ENCODE peak calls at places on chromosomes 2 and 18, in five cellular contexts. K is neuronal stem cell, F is mesendoderm, L is mesenchymal stem cell, E is H1. V is an unnamed sample.

GRCh38 chr2:7034313-7034712 is 117.1 kb downstream of the RNF144A start:
- DNase-seq in L (no peak), F (peak), K (no peak), E (no peak), V (no peak)

GRCh38 chr18:72940509-72940908 is 72.7 kb upstream of the NETO1 start:
- DNase-seq in E (no peak), K (no peak), L (no peak), F (no peak), V (no peak)

GRCh38 chr2:217325251-217325650 is 465.4 kb upstream of the TNP1 start:
- DNase-seq in F (no peak), K (no peak), L (no peak), E (no peak), V (no peak)

GRCh38 chr2:195563857-195564512 is 93.0 kb upstream of the SLC39A10 start:
- DNase-seq in K (no peak), E (no peak), L (peak), F (no peak), V (peak)

GRCh38 chr2:167411367-167411766 is 523.1 kb downstream of the XIRP2 start:
- DNase-seq in L (no peak), E (no peak), K (no peak), F (no peak), V (no peak)

GRCh38 chr2:80852808-80853139 is 548.2 kb upstream of the LRRTM1 start:
- DNase-seq in F (peak), E (no peak), L (no peak), K (peak), V (no peak)

GRCh38 chr2:65046633-65047407 is 9.4 kb upstream of the CEP68 start:
- DNase-seq in L (no peak), F (no peak), K (no peak), E (no peak), V (no peak)

GRCh38 chr2:55370208-55370607 is 49.4 kb downstream of the CCDC88A start:
- DNase-seq in K (no peak), L (no peak), F (no peak), E (no peak), V (no peak)

GRCh38 chr18:77099501-77100370 is 32.8 kb downstream of the MBP start:
- DNase-seq in L (no peak), E (no peak), F (peak), K (no peak), V (no peak)

GRCh38 chr18:69250305-69251151 is 150.2 kb upstream of the DOK6 start:
- DNase-seq in F (no peak), E (no peak), K (no peak), L (no peak), V (peak)

GRCh38 chr18:39313992-39314391 is 1748.4 kb upstream of the CELF4 start:
- DNase-seq in K (no peak), E (no peak), F (no peak), L (no peak), V (no peak)

GRCh38 chr2:235235977-235236767 is 257.7 kb upstream of the AGAP1 start:
- DNase-seq in F (no peak), K (no peak), L (no peak), E (no peak), V (no peak)

GRCh38 chr2:5472673-5473072 is 219.5 kb upstream of the SOX11 start:
- DNase-seq in F (no peak), E (no peak), L (no peak), K (no peak), V (no peak)

GRCh38 chr2:16476866-16477265 is 188.8 kb downstream of the CYRIA start:
- DNase-seq in E (no peak), L (no peak), K (no peak), F (no peak), V (no peak)

GRCh38 chr2:223523541-223523940 is 78.6 kb downstream of the SCG2 start:
- DNase-seq in E (no peak), F (no peak), K (no peak), L (peak), V (peak)

GRCh38 chr18:26685438-26686173 is 137.3 kb upstream of the KCTD1 start:
- DNase-seq in F (peak), L (no peak), E (no peak), K (peak), V (no peak)

GRCh38 chr2:121699421-121700328 is 37.0 kb downstream of the NIFK start:
- DNase-seq in E (no peak), F (peak), K (no peak), L (peak), V (peak)

GRCh38 chr2:24345937-24346336 is 14.4 kb downstream of the ITSN2 start:
- DNase-seq in K (no peak), L (no peak), E (no peak), F (no peak), V (peak)
- H3K4me3 ChIP-seq in K (no peak), L (no peak), E (no peak), F (no peak), V (no peak)

DNA sequence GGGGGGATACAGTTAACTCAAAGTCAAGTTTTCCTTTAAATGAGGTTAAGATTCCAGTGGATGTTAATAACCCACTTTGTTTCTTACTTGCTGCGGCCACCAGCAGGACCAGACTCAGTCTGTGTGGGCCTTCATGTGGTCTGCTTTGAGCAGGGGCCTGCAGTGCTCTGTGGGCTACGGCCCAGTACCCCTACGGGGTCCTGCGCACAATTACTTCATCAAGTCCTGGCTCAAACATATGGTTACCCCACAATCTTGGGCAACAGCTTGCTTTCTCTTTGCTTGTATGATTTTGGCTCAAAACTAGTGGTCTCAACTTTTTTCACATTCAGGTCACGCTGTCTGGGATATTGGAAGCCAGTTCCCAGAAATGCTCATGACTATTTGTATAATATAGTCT is 64.2 kb downstream of the PTPN2 start:
- DNase-seq in E (no peak), K (no peak), F (no peak), L (no peak), V (no peak)
- H2BK15ac ChIP-seq in E (no peak), K (no peak), F (no peak), L (no peak), V (no peak)

GRCh38 chr2:113128386-113128664 is 927 bp downstream of the IL1RN start:
- DNase-seq in F (no peak), K (no peak), E (no peak), L (no peak), V (no peak)
- H3K4me3 ChIP-seq in F (no peak), K (no peak), E (no peak), L (no peak), V (no peak)

GRCh38 chr2:104746790-104747320 is 107.1 kb upstream of the POU3F3 start:
- DNase-seq in L (no peak), E (no peak), F (no peak), K (no peak), V (no peak)
- H2BK15ac ChIP-seq in L (no peak), E (no peak), F (no peak), K (no peak), V (no peak)

DNA sequence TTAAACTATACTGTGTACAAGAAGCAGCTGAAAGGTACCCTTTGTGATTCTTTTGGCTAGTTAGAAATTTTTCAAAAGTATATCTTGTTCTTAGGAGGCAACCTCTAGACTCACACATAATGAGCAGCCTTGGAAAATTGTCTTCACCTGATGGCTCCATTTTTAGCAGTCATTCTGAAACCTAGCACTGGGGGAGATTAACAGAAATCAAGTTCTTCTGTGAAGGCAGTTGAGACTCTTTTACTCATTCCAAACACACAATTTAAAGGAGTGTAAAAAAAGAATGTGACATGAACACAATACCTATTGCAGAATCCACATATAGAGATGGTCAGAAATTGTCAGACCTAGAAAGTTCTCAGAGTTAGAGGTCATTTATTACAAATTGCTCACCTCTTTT is 197.7 kb downstream of the UBE2E3 start:
- DNase-seq in E (no peak), L (no peak), K (no peak), F (no peak), V (no peak)
- H3K4me3 ChIP-seq in E (no peak), L (no peak), K (no peak), F (no peak), V (no peak)

GRCh38 chr2:157181234-157181633 is 76.3 kb upstream of the GALNT5 start:
- DNase-seq in E (no peak), K (no peak), F (no peak), L (no peak), V (peak)

GRCh38 chr2:157179706-157180105 is 77.8 kb upstream of the GALNT5 start:
- DNase-seq in L (no peak), F (no peak), E (no peak), K (no peak), V (no peak)

GRCh38 chr2:157182834-157183396 is 74.6 kb upstream of the GALNT5 start:
- DNase-seq in F (peak), K (no peak), E (no peak), L (peak), V (peak)

GRCh38 chr2:157184161-157184910 is 73.2 kb upstream of the GALNT5 start:
- DNase-seq in E (no peak), L (no peak), F (no peak), K (no peak), V (peak)

GRCh38 chr2:157182204-157182709 is 75.2 kb upstream of the GALNT5 start:
- DNase-seq in L (no peak), F (no peak), K (no peak), E (no peak), V (peak)
- H2BK15ac ChIP-seq in L (peak), F (no peak), K (no peak), E (no peak), V (peak)

GRCh38 chr2:96084006-96084857 is 32.1 kb downstream of the ADRA2B start:
- DNase-seq in E (no peak), K (no peak), L (no peak), F (no peak), V (no peak)
- H3K4me3 ChIP-seq in E (no peak), K (no peak), L (no peak), F (no peak), V (no peak)

GRCh38 chr2:181821064-181821463 is 70.5 kb upstream of the ITPRID2 start:
- DNase-seq in L (no peak), E (no peak), F (no peak), K (no peak), V (no peak)
- H2BK15ac ChIP-seq in L (no peak), E (no peak), F (no peak), K (no peak), V (no peak)

GRCh38 chr2:190468814-190469569 is 60.8 kb downstream of the MFSD6 start:
- DNase-seq in E (no peak), L (peak), K (no peak), F (no peak), V (peak)

GRCh38 chr2:190462611-190463010 is 54.5 kb downstream of the MFSD6 start:
- DNase-seq in L (no peak), K (no peak), E (no peak), F (no peak), V (no peak)

GRCh38 chr2:190467575-190468083 is 59.5 kb downstream of the MFSD6 start:
- DNase-seq in F (no peak), L (no peak), K (peak), E (no peak), V (peak)

GRCh38 chr2:190466819-190467444 is 58.8 kb downstream of the MFSD6 start:
- DNase-seq in L (no peak), F (peak), K (peak), E (no peak), V (peak)

DNA sequence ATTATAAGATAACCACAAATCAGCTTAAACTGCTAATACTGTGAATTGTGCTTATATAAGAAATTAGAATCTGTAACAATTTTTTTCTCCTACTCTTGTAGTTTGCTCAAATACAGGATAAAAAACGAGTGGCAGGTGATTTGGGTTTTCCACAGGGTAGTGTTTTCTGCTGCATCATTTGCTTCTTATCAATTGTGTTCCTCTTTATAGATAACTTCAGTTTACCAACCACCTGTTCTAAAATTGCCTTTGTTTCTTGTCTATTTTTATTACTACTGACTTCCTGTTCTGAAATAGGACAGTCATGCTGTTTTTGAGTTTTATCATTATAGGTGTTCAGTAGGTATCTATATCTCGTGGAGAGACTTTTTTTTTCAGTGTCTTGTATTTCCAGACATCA is 56.9 kb downstream of the MFSD6 start:
- DNase-seq in F (no peak), L (no peak), E (no peak), K (no peak), V (no peak)
- H3K4me3 ChIP-seq in F (no peak), L (no peak), E (no peak), K (no peak), V (no peak)